ENCODE peak calls at places on chromosomes 1 and 21, in five cellular contexts. E is K562, M is astrocyte, Z is body of pancreas, S is stomach. P is an unnamed sample.

GRCh38 chr21:21682172-21682571 is 684.0 kb downstream of the NCAM2 start:
- DNase-seq in Z (no peak), S (no peak), E (no peak), M (peak; percentile 82), P (no peak)

GRCh38 chr1:157154940-157155514 is 16.8 kb upstream of the ETV3 start:
- DNase-seq in S (peak; percentile 89), M (no peak), E (peak; percentile 90), Z (peak; percentile 81), P (peak; percentile 83)

GRCh38 chr1:101820080-101820479 is 176.6 kb downstream of the OLFM3 start:
- DNase-seq in E (no peak), S (no peak), M (no peak), Z (no peak), P (peak; percentile 37)

GRCh38 chr1:206010101-206010500 is 6.9 kb upstream of the RAB7B start:
- DNase-seq in Z (no peak), M (no peak), E (no peak), S (no peak), P (peak; percentile 57)

GRCh38 chr1:50873458-50874187 is 86.4 kb downstream of the FAF1 start:
- DNase-seq in Z (peak; percentile 62), S (peak; percentile 70), E (peak; percentile 91), M (peak; percentile 61), P (peak; percentile 74)

GRCh38 chr1:10530281-10530740 is 55.6 kb downstream of the PEX14 start:
- DNase-seq in E (no peak), M (peak; percentile 75), Z (peak; percentile 67), S (peak; percentile 61), P (peak; percentile 77)

GRCh38 chr1:14881775-14882672 is 271.5 kb upstream of the TMEM51 start:
- DNase-seq in M (peak; percentile 32), E (peak; percentile 53), Z (no peak), S (peak; percentile 34), P (no peak)

GRCh38 chr1:7011826-7012225 is 226.6 kb downstream of the CAMTA1 start:
- DNase-seq in Z (no peak), M (no peak), E (no peak), S (no peak), P (no peak)

GRCh38 chr1:162070094-162070748 is 730 bp downstream of the NOS1AP start:
- DNase-seq in S (peak; percentile 42), Z (peak; percentile 38), E (no peak), M (no peak), P (peak; percentile 28)

GRCh38 chr1:242212401-242212800 is 213.5 kb upstream of the MAP1LC3C start:
- DNase-seq in E (no peak), S (no peak), M (no peak), Z (no peak), P (no peak)

GRCh38 chr1:27555700-27556424 is 48.1 kb downstream of the AHDC1 start:
- DNase-seq in M (no peak), S (no peak), E (peak; percentile 69), Z (no peak), P (no peak)

GRCh38 chr1:205444931-205445652 is 10.8 kb downstream of the BLACAT1 start:
- DNase-seq in E (peak; percentile 56), S (peak; percentile 34), M (peak; percentile 25), Z (peak; percentile 43), P (peak; percentile 43)

GRCh38 chr1:7248828-7249227 is 463.6 kb downstream of the CAMTA1 start:
- DNase-seq in M (no peak), E (no peak), Z (no peak), S (no peak), P (no peak)

GRCh38 chr1:2918441-2918840 is 102.8 kb upstream of the ACTRT2 start:
- DNase-seq in Z (no peak), E (no peak), M (no peak), S (no peak), P (no peak)

GRCh38 chr1:109027841-109028240 is 14.1 kb downstream of the WDR47 start:
- DNase-seq in S (no peak), M (no peak), Z (no peak), E (no peak), P (no peak)

GRCh38 chr1:17419626-17420328 is 19.7 kb downstream of the RCC2 start:
- DNase-seq in M (no peak), Z (peak; percentile 56), E (peak; percentile 78), S (peak; percentile 79), P (peak; percentile 84)

GRCh38 chr1:109306832-109307362 is at the start of gene MYBPHL:
- DNase-seq in E (peak; percentile 87), Z (no peak), M (no peak), S (no peak), P (no peak)

GRCh38 chr1:117365350-117366280 is 1.6 kb upstream of the MAN1A2 start:
- DNase-seq in S (no peak), E (no peak), M (peak; percentile 38), Z (no peak), P (peak; percentile 16)

GRCh38 chr1:197951089-197951488 is 33.9 kb downstream of the LHX9 start:
- DNase-seq in S (no peak), M (no peak), Z (no peak), E (no peak), P (no peak)

GRCh38 chr1:233180626-233181364 is 114.7 kb downstream of the PCNX2 start:
- DNase-seq in Z (no peak), E (no peak), M (no peak), S (no peak), P (no peak)

GRCh38 chr1:33420870-33421775 is 9.8 kb downstream of the PHC2 start:
- DNase-seq in Z (no peak), S (no peak), E (no peak), M (peak; percentile 51), P (peak; percentile 43)

GRCh38 chr1:91883470-91883869 is 2.5 kb downstream of the TGFBR3 start:
- DNase-seq in M (no peak), S (no peak), Z (no peak), E (peak; percentile 21), P (peak; percentile 23)

GRCh38 chr1:64268653-64269557 is 65.5 kb downstream of the UBE2U start:
- DNase-seq in S (peak; percentile 71), E (peak; percentile 75), Z (peak; percentile 84), M (peak; percentile 57), P (peak; percentile 91)

GRCh38 chr1:183223467-183223866 is 37.4 kb downstream of the LAMC2 start:
- DNase-seq in S (no peak), M (peak; percentile 19), Z (no peak), E (no peak), P (no peak)

GRCh38 chr1:181104790-181105133 is 16.3 kb downstream of the IER5 start:
- DNase-seq in M (no peak), E (no peak), S (no peak), Z (peak; percentile 30), P (no peak)

GRCh38 chr1:206037521-206037920 is 13.8 kb upstream of the CTSE start:
- DNase-seq in M (no peak), Z (no peak), E (no peak), S (no peak), P (no peak)

GRCh38 chr1:198253668-198254067 is 96.9 kb downstream of the NEK7 start:
- DNase-seq in E (peak; percentile 31), M (peak; percentile 85), S (no peak), Z (no peak), P (peak; percentile 45)

GRCh38 chr1:19688041-19688842 is 23.6 kb downstream of the HTR6 start:
- DNase-seq in M (no peak), Z (no peak), S (no peak), E (no peak), P (no peak)

GRCh38 chr21:37551406-37552355 is 185.1 kb downstream of the DYRK1A start:
- DNase-seq in E (no peak), Z (peak; percentile 35), M (no peak), S (peak; percentile 28), P (peak; percentile 82)

GRCh38 chr1:8464377-8464776 is 146.5 kb downstream of the SLC45A1 start:
- DNase-seq in M (no peak), S (no peak), Z (no peak), E (no peak), P (peak; percentile 30)

GRCh38 chr1:8464987-8465386 is 147.1 kb downstream of the SLC45A1 start:
- DNase-seq in S (no peak), M (no peak), E (no peak), Z (no peak), P (no peak)

GRCh38 chr1:8462298-8462946 is 144.5 kb downstream of the SLC45A1 start:
- DNase-seq in M (no peak), E (no peak), Z (no peak), S (no peak), P (no peak)

GRCh38 chr1:8461341-8462110 is 143.6 kb downstream of the SLC45A1 start:
- DNase-seq in S (no peak), M (no peak), E (no peak), Z (no peak), P (no peak)

GRCh38 chr1:8463144-8463927 is 145.4 kb downstream of the SLC45A1 start:
- DNase-seq in M (peak; percentile 72), S (peak; percentile 50), E (peak; percentile 47), Z (peak; percentile 47), P (peak; percentile 53)
- H3K27ac ChIP-seq in M (peak overlapping the region; percentile 23), S (peak overlapping the region; percentile 87), E (no peak overlapping the region), Z (peak overlapping the region; percentile 30), P (peak overlapping the region; percentile 92)

DNA sequence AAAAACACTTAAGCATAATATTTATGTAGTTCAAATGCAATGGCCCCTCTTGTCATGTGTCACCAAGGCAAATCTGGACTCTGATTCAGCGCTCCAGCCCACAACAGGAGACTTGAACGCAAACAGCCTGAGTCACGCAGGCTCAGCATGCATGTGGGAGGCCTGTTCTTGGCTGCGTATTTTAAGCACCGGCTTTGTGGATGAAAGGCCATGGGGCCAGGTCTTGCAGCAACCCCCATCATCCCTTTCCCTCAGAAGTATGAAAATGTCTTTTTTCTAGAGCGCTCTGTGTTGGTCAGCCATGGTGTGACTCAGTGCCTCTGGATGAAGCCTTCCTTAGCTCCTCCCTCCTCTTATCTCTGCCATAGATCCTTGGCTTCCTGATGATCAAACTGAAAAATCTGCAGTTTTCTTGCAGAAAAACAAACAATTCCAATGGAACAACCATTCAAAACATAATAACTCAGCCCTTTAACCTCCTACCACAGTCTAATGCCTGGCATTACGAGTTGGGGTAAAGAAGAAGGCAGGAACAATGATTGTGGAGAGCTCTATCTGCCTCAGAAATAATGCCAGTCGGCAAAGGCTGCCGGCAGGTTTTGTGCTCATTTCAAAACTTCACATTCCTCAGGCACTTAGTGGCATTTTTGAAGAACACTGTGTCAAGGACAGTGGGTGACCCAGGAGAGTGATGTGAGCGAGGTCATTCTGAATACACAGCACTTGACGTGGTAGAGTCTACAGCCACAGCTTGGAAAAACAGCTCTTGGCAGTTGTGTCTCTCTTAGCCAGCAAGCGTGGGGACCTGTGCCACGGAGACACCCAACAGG is 167.5 kb downstream of the CLIC6 start:
- DNase-seq in Z (peak; percentile 48), E (no peak), M (peak; percentile 100), S (peak; percentile 71), P (no peak)
- H3K4me3 ChIP-seq in Z (no peak overlapping the region), E (no peak overlapping the region), M (no peak overlapping the region), S (no peak overlapping the region), P (no peak overlapping the region)

GRCh38 chr21:46185717-46186116 is 1.5 kb upstream of the SPATC1L start:
- DNase-seq in Z (no peak), S (no peak), E (peak; percentile 57), M (no peak), P (no peak)

GRCh38 chr21:46187251-46187650 is 3.0 kb upstream of the SPATC1L start:
- DNase-seq in E (no peak), Z (no peak), S (no peak), M (no peak), P (no peak)

GRCh38 chr21:46182548-46183336 is 1.5 kb downstream of the SPATC1L start:
- DNase-seq in Z (no peak), S (no peak), E (peak; percentile 59), M (no peak), P (no peak)

GRCh38 chr21:46183910-46184624 is at the start of gene SPATC1L:
- DNase-seq in Z (peak; percentile 74), S (peak; percentile 39), M (peak; percentile 77), E (peak; percentile 85), P (peak; percentile 74)

GRCh38 chr21:46184625-46185555 is 631 bp upstream of the SPATC1L start:
- DNase-seq in E (peak; percentile 88), Z (peak; percentile 85), M (peak; percentile 90), S (peak; percentile 71), P (peak; percentile 95)
- H3K27ac ChIP-seq in E (peak overlapping the region; percentile 67), Z (peak overlapping the region; percentile 39), M (peak overlapping the region; percentile 55), S (peak overlapping the region; percentile 80), P (peak overlapping the region; percentile 49)

GRCh38 chr1:201190624-201191051 is at the start of gene IGFN1:
- DNase-seq in Z (no peak), E (no peak), M (no peak), S (no peak), P (no peak)
- H3K4me3 ChIP-seq in Z (no peak within 1 kb of the TSS), E (no peak within 1 kb of the TSS), M (no peak within 1 kb of the TSS), S (no peak within 1 kb of the TSS), P (no peak within 1 kb of the TSS)

P was measured in cardiac muscle cell.